ENCODE peak calls at places on chromosomes 1 and 21, in eight cellular contexts. K is myocyte; S is right atrium auricular region; J is GM18507; O is activated CD4-positive, CD25-positive, alpha-beta regulatory T cell; T is A172; X is effector CD8-positive, alpha-beta T cell; R is stimulated activated CD4-positive, alpha-beta T cell treated with anti-CD3 and anti-CD28 coated beads, Interleukin-4, amount 100 ng/mL, for 1 hour. Z is an unnamed sample.

GRCh38 chr1:41528106-41528505 is 43.6 kb upstream of the EDN2 start:
- DNase-seq in T (no peak), R (no peak), J (no peak), X (no peak), O (no peak), S (no peak), K (no peak), Z (no peak)

GRCh38 chr21:17472167-17472566 is 40.7 kb upstream of the CXADR start:
- DNase-seq in R (no peak), K (no peak), J (no peak), T (no peak), S (no peak), X (no peak), O (no peak), Z (no peak)

GRCh38 chr1:206472454-206472853 is 2.2 kb downstream of the IKBKE start:
- DNase-seq in K (peak), S (no peak), J (no peak), T (peak), X (no peak), O (no peak), R (peak), Z (no peak)

GRCh38 chr1:63674865-63675815 is 81.9 kb downstream of the PGM1 start:
- DNase-seq in K (no peak), O (no peak), X (no peak), S (no peak), J (no peak), T (no peak), R (no peak), Z (no peak)

GRCh38 chr1:35537788-35538187 is 19.4 kb downstream of the KIAA0319L start:
- DNase-seq in R (no peak), S (no peak), O (no peak), J (no peak), K (no peak), T (no peak), X (no peak), Z (no peak)

GRCh38 chr21:28771790-28772501 is 220.7 kb downstream of the LTN1 start:
- DNase-seq in T (peak), O (no peak), J (no peak), S (no peak), R (no peak), X (no peak), K (peak), Z (no peak)

GRCh38 chr1:54516249-54516920 is 31.6 kb upstream of the ACOT11 start:
- DNase-seq in S (no peak), T (peak), X (no peak), O (no peak), J (no peak), R (no peak), K (no peak), Z (no peak)

GRCh38 chr1:45654540-45655280 is 30.9 kb upstream of the CCDC17 start:
- DNase-seq in S (no peak), K (no peak), T (no peak), X (no peak), R (no peak), O (no peak), J (no peak), Z (no peak)

GRCh38 chr1:20442920-20443625 is 42.9 kb downstream of the CAMK2N1 start:
- DNase-seq in O (no peak), R (no peak), S (no peak), T (no peak), J (no peak), K (peak), X (no peak), Z (no peak)

GRCh38 chr1:222784371-222784770 is 30.5 kb upstream of the DISP1 start:
- DNase-seq in K (no peak), R (no peak), T (no peak), O (no peak), J (no peak), X (no peak), S (no peak), Z (no peak)

GRCh38 chr1:51491166-51491981 is 27.7 kb downstream of the EPS15 start:
- DNase-seq in S (no peak), J (no peak), O (no peak), R (no peak), T (no peak), K (no peak), X (no peak), Z (no peak)

GRCh38 chr1:211830330-211831142 is at the start of gene LPGAT1:
- DNase-seq in J (peak), S (peak), K (peak), X (peak), O (peak), T (peak), R (peak), Z (peak)

GRCh38 chr1:244615301-244615700 is 37.6 kb upstream of the DESI2 start:
- DNase-seq in O (no peak), T (no peak), K (no peak), X (no peak), J (no peak), S (no peak), R (no peak), Z (no peak)

GRCh38 chr1:7572654-7573152 is 198.4 kb upstream of the VAMP3 start:
- DNase-seq in X (no peak), O (no peak), T (peak), J (no peak), S (no peak), K (no peak), R (no peak), Z (no peak)

GRCh38 chr1:34711469-34711868 is 43.4 kb upstream of the GJB5 start:
- DNase-seq in J (no peak), K (no peak), X (no peak), S (no peak), O (no peak), R (no peak), T (peak), Z (no peak)

GRCh38 chr1:209884665-209885117 is 53.3 kb upstream of the SYT14 start:
- DNase-seq in S (peak), J (no peak), O (peak), R (peak), K (peak), X (no peak), T (peak), Z (no peak)

GRCh38 chr1:9671377-9672140 is 20.0 kb downstream of the PIK3CD start:
- DNase-seq in X (no peak), K (peak), T (peak), J (no peak), O (no peak), S (no peak), R (no peak), Z (no peak)

GRCh38 chr1:233441981-233442380 is 114.5 kb downstream of the MAP3K21 start:
- DNase-seq in T (no peak), K (no peak), S (no peak), J (no peak), X (no peak), R (no peak), O (no peak), Z (no peak)

GRCh38 chr1:226082959-226083302 is 20.4 kb downstream of the H3-3A start:
- DNase-seq in T (peak), J (no peak), X (no peak), R (no peak), O (no peak), K (peak), S (peak), Z (no peak)

GRCh38 chr1:27873671-27874384 is 1.5 kb downstream of the THEMIS2 start:
- DNase-seq in R (no peak), O (no peak), K (no peak), X (no peak), T (no peak), S (no peak), J (no peak), Z (no peak)

GRCh38 chr1:153649137-153649866 is 9.2 kb upstream of the SNAPIN start:
- DNase-seq in R (no peak), J (no peak), T (no peak), X (no peak), S (no peak), O (no peak), K (no peak), Z (no peak)

GRCh38 chr1:160400284-160400645 is at the start of gene VANGL2:
- DNase-seq in O (peak), R (peak), J (peak), K (peak), T (peak), S (peak), X (peak), Z (no peak)

GRCh38 chr1:213704941-213705340 is 282.8 kb upstream of the PROX1 start:
- DNase-seq in T (no peak), X (no peak), K (no peak), J (no peak), R (no peak), O (no peak), S (no peak), Z (no peak)

GRCh38 chr21:15015622-15016471 is 49.0 kb downstream of the NRIP1 start:
- DNase-seq in X (no peak), J (no peak), T (peak), O (no peak), S (no peak), R (no peak), K (no peak), Z (no peak)

GRCh38 chr1:107990606-107991005 is 25.6 kb upstream of the VAV3 start:
- DNase-seq in X (no peak), K (no peak), T (peak), S (no peak), R (no peak), O (no peak), J (no peak), Z (no peak)